ENCODE peak calls at places on chromosomes 13 and 19, in seven cellular contexts. One of them, this sample, is unnamed.

GRCh38 chr19:49475191-49475932 is 1.3 kb downstream of the FLT3LG start:
- DNase-seq in thyroid gland: no peak
- DNase-seq in body of pancreas: no peak
- DNase-seq in uterus: no peak
- DNase-seq in kidney epithelial cell: no peak
- DNase-seq in fibroblast of pulmonary artery: no peak
- DNase-seq in foreskin fibroblast: no peak
- DNase-seq in this sample: no peak

GRCh38 chr19:12052571-12053169 is at the start of gene ZNF878:
- DNase-seq in thyroid gland: peak
- DNase-seq in body of pancreas: peak
- DNase-seq in uterus: peak
- DNase-seq in kidney epithelial cell: peak
- DNase-seq in fibroblast of pulmonary artery: peak
- DNase-seq in foreskin fibroblast: peak
- DNase-seq in this sample: peak

GRCh38 chr13:39942901-39943273 is 287.4 kb downstream of the COG6 start:
- DNase-seq in thyroid gland: peak
- DNase-seq in body of pancreas: peak
- DNase-seq in uterus: peak
- DNase-seq in kidney epithelial cell: peak
- DNase-seq in fibroblast of pulmonary artery: peak
- DNase-seq in foreskin fibroblast: peak
- DNase-seq in this sample: peak

GRCh38 chr19:19750131-19750841 is 17.4 kb upstream of the ZNF14 start:
- DNase-seq in thyroid gland: no peak
- DNase-seq in body of pancreas: no peak
- DNase-seq in uterus: no peak
- DNase-seq in kidney epithelial cell: no peak
- DNase-seq in fibroblast of pulmonary artery: no peak
- DNase-seq in foreskin fibroblast: no peak
- DNase-seq in this sample: no peak

GRCh38 chr13:67228909-67229308 is 1.2 kb downstream of the PCDH9 start:
- DNase-seq in thyroid gland: no peak
- DNase-seq in body of pancreas: no peak
- DNase-seq in uterus: no peak
- DNase-seq in kidney epithelial cell: no peak
- DNase-seq in fibroblast of pulmonary artery: peak
- DNase-seq in foreskin fibroblast: peak
- DNase-seq in this sample: no peak

GRCh38 chr19:16654621-16655020 is 5.3 kb downstream of the SMIM7 start:
- DNase-seq in thyroid gland: no peak
- DNase-seq in body of pancreas: no peak
- DNase-seq in uterus: no peak
- DNase-seq in kidney epithelial cell: no peak
- DNase-seq in fibroblast of pulmonary artery: peak
- DNase-seq in foreskin fibroblast: no peak
- DNase-seq in this sample: no peak

GRCh38 chr13:36819811-36820140 is 754 bp downstream of the RFXAP start:
- DNase-seq in thyroid gland: no peak
- DNase-seq in body of pancreas: no peak
- DNase-seq in uterus: no peak
- DNase-seq in kidney epithelial cell: no peak
- DNase-seq in fibroblast of pulmonary artery: peak
- DNase-seq in foreskin fibroblast: peak
- DNase-seq in this sample: no peak

GRCh38 chr19:5078666-5079409 is 109.9 kb downstream of the KDM4B start:
- DNase-seq in thyroid gland: no peak
- DNase-seq in body of pancreas: no peak
- DNase-seq in uterus: no peak
- DNase-seq in kidney epithelial cell: no peak
- DNase-seq in fibroblast of pulmonary artery: no peak
- DNase-seq in foreskin fibroblast: no peak
- DNase-seq in this sample: no peak

GRCh38 chr19:7516281-7516862 is 469 bp downstream of the ZNF358 start:
- DNase-seq in thyroid gland: no peak
- DNase-seq in body of pancreas: no peak
- DNase-seq in uterus: no peak
- DNase-seq in kidney epithelial cell: no peak
- DNase-seq in fibroblast of pulmonary artery: no peak
- DNase-seq in foreskin fibroblast: no peak
- DNase-seq in this sample: no peak

GRCh38 chr13:24931450-24932217 is 164.3 kb upstream of the PABPC3 start:
- DNase-seq in thyroid gland: no peak
- DNase-seq in body of pancreas: no peak
- DNase-seq in uterus: no peak
- DNase-seq in kidney epithelial cell: no peak
- DNase-seq in fibroblast of pulmonary artery: no peak
- DNase-seq in foreskin fibroblast: no peak
- DNase-seq in this sample: no peak

GRCh38 chr13:35808846-35809245 is 322.3 kb downstream of the DCLK1 start:
- DNase-seq in thyroid gland: no peak
- DNase-seq in body of pancreas: no peak
- DNase-seq in uterus: no peak
- DNase-seq in kidney epithelial cell: no peak
- DNase-seq in fibroblast of pulmonary artery: no peak
- DNase-seq in foreskin fibroblast: no peak
- DNase-seq in this sample: no peak

GRCh38 chr13:98543380-98544104 is 33.4 kb downstream of the STK24 start:
- DNase-seq in thyroid gland: no peak
- DNase-seq in body of pancreas: no peak
- DNase-seq in uterus: no peak
- DNase-seq in kidney epithelial cell: no peak
- DNase-seq in fibroblast of pulmonary artery: no peak
- DNase-seq in foreskin fibroblast: no peak
- DNase-seq in this sample: no peak

GRCh38 chr13:30038884-30039283 is 188.5 kb upstream of the UBL3 start:
- DNase-seq in thyroid gland: no peak
- DNase-seq in body of pancreas: no peak
- DNase-seq in uterus: peak
- DNase-seq in kidney epithelial cell: no peak
- DNase-seq in fibroblast of pulmonary artery: peak
- DNase-seq in foreskin fibroblast: no peak
- DNase-seq in this sample: no peak

GRCh38 chr19:50921391-50922315 is 10.5 kb upstream of the KLK4 start:
- DNase-seq in thyroid gland: no peak
- DNase-seq in body of pancreas: no peak
- DNase-seq in uterus: no peak
- DNase-seq in kidney epithelial cell: no peak
- DNase-seq in fibroblast of pulmonary artery: no peak
- DNase-seq in foreskin fibroblast: no peak
- DNase-seq in this sample: no peak

GRCh38 chr13:99980201-99981114 is 1.1 kb upstream of the ZIC2 start:
- DNase-seq in thyroid gland: peak
- DNase-seq in body of pancreas: peak
- DNase-seq in uterus: no peak
- DNase-seq in kidney epithelial cell: no peak
- DNase-seq in fibroblast of pulmonary artery: peak
- DNase-seq in foreskin fibroblast: peak
- DNase-seq in this sample: no peak

GRCh38 chr19:2189880-2190279 is 26.1 kb downstream of the DOT1L start:
- DNase-seq in thyroid gland: no peak
- DNase-seq in body of pancreas: no peak
- DNase-seq in uterus: no peak
- DNase-seq in kidney epithelial cell: no peak
- DNase-seq in fibroblast of pulmonary artery: no peak
- DNase-seq in foreskin fibroblast: no peak
- DNase-seq in this sample: no peak

GRCh38 chr19:16076958-16077611 is 790 bp downstream of the TPM4 start:
- DNase-seq in thyroid gland: peak
- DNase-seq in body of pancreas: peak
- DNase-seq in uterus: peak
- DNase-seq in kidney epithelial cell: no peak
- DNase-seq in fibroblast of pulmonary artery: no peak
- DNase-seq in foreskin fibroblast: no peak
- DNase-seq in this sample: no peak

GRCh38 chr19:18425515-18426415 is 6.6 kb downstream of the SSBP4 start:
- DNase-seq in thyroid gland: no peak
- DNase-seq in body of pancreas: no peak
- DNase-seq in uterus: peak
- DNase-seq in kidney epithelial cell: no peak
- DNase-seq in fibroblast of pulmonary artery: peak
- DNase-seq in foreskin fibroblast: peak
- DNase-seq in this sample: no peak

GRCh38 chr13:37049810-37050209 is 9.7 kb downstream of the SUPT20H start:
- DNase-seq in thyroid gland: no peak
- DNase-seq in body of pancreas: no peak
- DNase-seq in uterus: no peak
- DNase-seq in kidney epithelial cell: no peak
- DNase-seq in fibroblast of pulmonary artery: no peak
- DNase-seq in foreskin fibroblast: no peak
- DNase-seq in this sample: no peak

GRCh38 chr19:56312787-56313343 is 1.8 kb downstream of the ZSCAN5A start:
- DNase-seq in thyroid gland: no peak
- DNase-seq in body of pancreas: no peak
- DNase-seq in uterus: no peak
- DNase-seq in kidney epithelial cell: no peak
- DNase-seq in fibroblast of pulmonary artery: no peak
- DNase-seq in foreskin fibroblast: no peak
- DNase-seq in this sample: no peak

GRCh38 chr13:50712469-50712868 is 131.0 kb downstream of the DLEU7 start:
- DNase-seq in thyroid gland: no peak
- DNase-seq in body of pancreas: no peak
- DNase-seq in uterus: no peak
- DNase-seq in kidney epithelial cell: no peak
- DNase-seq in fibroblast of pulmonary artery: no peak
- DNase-seq in foreskin fibroblast: no peak
- DNase-seq in this sample: no peak

GRCh38 chr19:45581576-45581975 is 3.0 kb downstream of the OPA3 start:
- DNase-seq in thyroid gland: no peak
- DNase-seq in body of pancreas: no peak
- DNase-seq in uterus: no peak
- DNase-seq in kidney epithelial cell: no peak
- DNase-seq in fibroblast of pulmonary artery: no peak
- DNase-seq in foreskin fibroblast: no peak
- DNase-seq in this sample: no peak

GRCh38 chr13:114148521-114148855 is 16.1 kb upstream of the RASA3 start:
- DNase-seq in thyroid gland: no peak
- DNase-seq in body of pancreas: peak
- DNase-seq in uterus: no peak
- DNase-seq in kidney epithelial cell: no peak
- DNase-seq in fibroblast of pulmonary artery: no peak
- DNase-seq in foreskin fibroblast: no peak
- DNase-seq in this sample: no peak

GRCh38 chr13:68023838-68024581 is 793.9 kb upstream of the PCDH9 start:
- DNase-seq in thyroid gland: no peak
- DNase-seq in body of pancreas: no peak
- DNase-seq in uterus: no peak
- DNase-seq in kidney epithelial cell: no peak
- DNase-seq in fibroblast of pulmonary artery: no peak
- DNase-seq in foreskin fibroblast: no peak
- DNase-seq in this sample: no peak

GRCh38 chr19:2602391-2603181 is 99.9 kb downstream of the GNG7 start:
- DNase-seq in thyroid gland: peak
- DNase-seq in body of pancreas: peak
- DNase-seq in uterus: peak
- DNase-seq in kidney epithelial cell: peak
- DNase-seq in fibroblast of pulmonary artery: peak
- DNase-seq in foreskin fibroblast: peak
- DNase-seq in this sample: no peak

GRCh38 chr13:87274209-87274819 is 396.9 kb upstream of the SLITRK5 start:
- DNase-seq in thyroid gland: peak
- DNase-seq in body of pancreas: peak
- DNase-seq in uterus: no peak
- DNase-seq in kidney epithelial cell: peak
- DNase-seq in fibroblast of pulmonary artery: peak
- DNase-seq in foreskin fibroblast: no peak
- DNase-seq in this sample: peak
- TF ChIP-seq CTCF in thyroid gland: peak
- TF ChIP-seq CTCF in body of pancreas: peak
- TF ChIP-seq CTCF in uterus: no peak
- TF ChIP-seq CTCF in kidney epithelial cell: peak
- TF ChIP-seq CTCF in fibroblast of pulmonary artery: peak
- TF ChIP-seq CTCF in foreskin fibroblast: peak
- TF ChIP-seq CTCF in this sample: peak

GRCh38 chr13:92175330-92175729 is 776.9 kb downstream of the GPC5 start:
- DNase-seq in thyroid gland: peak
- DNase-seq in body of pancreas: peak
- DNase-seq in uterus: no peak
- DNase-seq in kidney epithelial cell: peak
- DNase-seq in fibroblast of pulmonary artery: peak
- DNase-seq in foreskin fibroblast: peak
- DNase-seq in this sample: no peak
- H3K4me3 ChIP-seq in thyroid gland: no peak
- H3K4me3 ChIP-seq in body of pancreas: no peak
- H3K4me3 ChIP-seq in uterus: no peak
- H3K4me3 ChIP-seq in kidney epithelial cell: no peak
- H3K4me3 ChIP-seq in fibroblast of pulmonary artery: no peak
- H3K4me3 ChIP-seq in foreskin fibroblast: no peak
- H3K4me3 ChIP-seq in this sample: no peak

DNA sequence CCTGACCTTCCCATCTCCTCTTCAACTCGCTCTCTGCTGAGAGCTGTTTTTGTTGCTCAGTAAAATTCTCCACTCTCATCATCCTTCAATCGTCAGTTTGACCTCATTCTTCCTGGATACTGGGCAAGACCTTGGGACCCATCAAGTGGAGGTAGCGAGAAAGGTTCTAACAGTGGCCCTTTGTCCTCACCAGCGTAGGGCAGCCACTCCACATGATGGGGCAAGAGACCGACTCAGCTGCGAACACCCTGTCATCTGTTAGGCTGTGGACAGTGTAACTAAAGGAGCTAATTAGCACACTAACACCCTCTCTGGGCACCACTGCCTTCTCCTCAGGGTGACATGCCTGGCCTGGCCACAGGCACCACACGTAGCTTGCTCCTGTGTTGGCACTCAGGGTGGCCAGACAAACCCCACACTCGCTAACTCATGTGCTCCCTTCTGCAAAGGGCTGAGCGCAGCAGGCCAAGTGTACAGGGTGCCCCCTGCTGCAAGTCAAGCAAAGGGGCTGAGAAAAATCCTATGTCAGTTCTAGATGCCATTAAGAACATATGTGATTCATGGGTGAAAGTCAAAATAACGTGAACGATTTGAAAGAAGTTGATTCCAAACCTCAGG is 1216.0 kb downstream of the SLITRK5 start:
- DNase-seq in thyroid gland: no peak
- DNase-seq in body of pancreas: no peak
- DNase-seq in uterus: no peak
- DNase-seq in kidney epithelial cell: no peak
- DNase-seq in fibroblast of pulmonary artery: no peak
- DNase-seq in foreskin fibroblast: no peak
- DNase-seq in this sample: no peak
- TF ChIP-seq CTCF in thyroid gland: no peak
- TF ChIP-seq CTCF in body of pancreas: no peak
- TF ChIP-seq CTCF in uterus: no peak
- TF ChIP-seq CTCF in kidney epithelial cell: no peak
- TF ChIP-seq CTCF in fibroblast of pulmonary artery: no peak
- TF ChIP-seq CTCF in foreskin fibroblast: no peak
- TF ChIP-seq CTCF in this sample: no peak

GRCh38 chr19:52945652-52946321 is 16.9 kb downstream of the ZNF816 start:
- DNase-seq in thyroid gland: no peak
- DNase-seq in body of pancreas: no peak
- DNase-seq in uterus: no peak
- DNase-seq in kidney epithelial cell: no peak
- DNase-seq in fibroblast of pulmonary artery: no peak
- DNase-seq in foreskin fibroblast: no peak
- DNase-seq in this sample: no peak
- H3K4me3 ChIP-seq in thyroid gland: no peak
- H3K4me3 ChIP-seq in body of pancreas: no peak
- H3K4me3 ChIP-seq in uterus: no peak
- H3K4me3 ChIP-seq in kidney epithelial cell: no peak
- H3K4me3 ChIP-seq in fibroblast of pulmonary artery: no peak
- H3K4me3 ChIP-seq in foreskin fibroblast: no peak
- H3K4me3 ChIP-seq in this sample: no peak

This sample was measured in retinal pigment epithelial cell.